ENCODE peak calls at places on chromosomes 4 and X, in four cellular contexts. W is hepatocyte, P is vagina, I is psoas muscle. G is an unnamed sample.

GRCh38 chr4:26987191-26987590 is 126.5 kb downstream of the STIM2 start:
- DNase-seq in W (no peak), P (no peak), I (no peak), G (no peak)

GRCh38 chrX:8455600-8455999 is 9.0 kb upstream of the VCX3B start:
- DNase-seq in W (no peak), P (no peak), I (no peak), G (no peak)

GRCh38 chr4:30416547-30416946 is 303.6 kb upstream of the PCDH7 start:
- DNase-seq in W (no peak), P (no peak), I (no peak), G (no peak)

GRCh38 chr4:158535130-158535614 is 13.5 kb downstream of the RXFP1 start:
- DNase-seq in W (peak), P (no peak), I (no peak), G (peak)

GRCh38 chr4:55214172-55214571 is 88.8 kb upstream of the KDR start:
- DNase-seq in W (no peak), P (no peak), I (no peak), G (no peak)

GRCh38 chrX:53362439-53362838 is 60.0 kb downstream of the SMC1A start:
- DNase-seq in W (no peak), P (no peak), I (no peak), G (no peak)

GRCh38 chr4:140185725-140186124 is 31.7 kb upstream of the MAML3 start:
- DNase-seq in W (no peak), P (no peak), I (no peak), G (no peak)

GRCh38 chr4:40473578-40474388 is 138.7 kb downstream of the CHRNA9 start:
- DNase-seq in W (peak), P (no peak), I (no peak), G (no peak)

GRCh38 chrX:110049096-110049495 is 46.2 kb downstream of the TMEM164 start:
- DNase-seq in W (no peak), P (no peak), I (no peak), G (no peak)

GRCh38 chr4:90503677-90504076 is 376.5 kb downstream of the CCSER1 start:
- DNase-seq in W (no peak), P (no peak), I (no peak), G (no peak)

GRCh38 chr4:109011241-109012031 is 248.6 kb upstream of the ETNPPL start:
- DNase-seq in W (no peak), P (no peak), I (no peak), G (no peak)

GRCh38 chr4:141290771-141291170 is 70.1 kb downstream of the ZNF330 start:
- DNase-seq in W (no peak), P (no peak), I (no peak), G (no peak)

GRCh38 chr4:175351473-175351872 is 433.3 kb downstream of the ADAM29 start:
- DNase-seq in W (no peak), P (no peak), I (no peak), G (no peak)

GRCh38 chr4:139815646-139816601 is 150.3 kb downstream of the MGST2 start:
- DNase-seq in W (peak), P (no peak), I (peak), G (peak)

GRCh38 chrX:39764441-39764914 is 333.3 kb downstream of the BCOR start:
- DNase-seq in W (no peak), P (no peak), I (no peak), G (no peak)

GRCh38 chr4:68319040-68319439 is 30.9 kb downstream of the YTHDC1 start:
- DNase-seq in W (no peak), P (no peak), I (no peak), G (no peak)

GRCh38 chr4:104494161-104494560 is 533 bp downstream of the CXXC4 start:
- DNase-seq in W (no peak), P (no peak), I (no peak), G (no peak)

GRCh38 chr4:151048913-151049312 is 33.8 kb upstream of the LRBA start:
- DNase-seq in W (no peak), P (no peak), I (no peak), G (no peak)

GRCh38 chrX:72126048-72126415 is 5.7 kb downstream of the RTL5 start:
- DNase-seq in W (no peak), P (no peak), I (no peak), G (no peak)

GRCh38 chr4:40908297-40908696 is 158.5 kb downstream of the NSUN7 start:
- DNase-seq in W (peak), P (no peak), I (no peak), G (no peak)

GRCh38 chrX:103376118-103376978 is at the start of gene BEX3:
- DNase-seq in W (peak), P (no peak), I (peak), G (no peak)

GRCh38 chrX:66638591-66639500 is at the start of gene EDA2R:
- DNase-seq in W (peak), P (no peak), I (no peak), G (peak)

GRCh38 chr4:121827851-121828250 is 4.2 kb upstream of the CCNA2 start:
- DNase-seq in W (no peak), P (no peak), I (no peak), G (no peak)

GRCh38 chrX:95893632-95894031 is 791.0 kb upstream of the DIAPH2 start:
- DNase-seq in W (no peak), P (no peak), I (no peak), G (peak)

GRCh38 chr4:186727977-186728519 is 4.4 kb upstream of the FAT1 start:
- DNase-seq in W (peak), P (no peak), I (no peak), G (no peak)
- H3K4me3 ChIP-seq in W (no peak), P (no peak), I (no peak), G (no peak)

DNA sequence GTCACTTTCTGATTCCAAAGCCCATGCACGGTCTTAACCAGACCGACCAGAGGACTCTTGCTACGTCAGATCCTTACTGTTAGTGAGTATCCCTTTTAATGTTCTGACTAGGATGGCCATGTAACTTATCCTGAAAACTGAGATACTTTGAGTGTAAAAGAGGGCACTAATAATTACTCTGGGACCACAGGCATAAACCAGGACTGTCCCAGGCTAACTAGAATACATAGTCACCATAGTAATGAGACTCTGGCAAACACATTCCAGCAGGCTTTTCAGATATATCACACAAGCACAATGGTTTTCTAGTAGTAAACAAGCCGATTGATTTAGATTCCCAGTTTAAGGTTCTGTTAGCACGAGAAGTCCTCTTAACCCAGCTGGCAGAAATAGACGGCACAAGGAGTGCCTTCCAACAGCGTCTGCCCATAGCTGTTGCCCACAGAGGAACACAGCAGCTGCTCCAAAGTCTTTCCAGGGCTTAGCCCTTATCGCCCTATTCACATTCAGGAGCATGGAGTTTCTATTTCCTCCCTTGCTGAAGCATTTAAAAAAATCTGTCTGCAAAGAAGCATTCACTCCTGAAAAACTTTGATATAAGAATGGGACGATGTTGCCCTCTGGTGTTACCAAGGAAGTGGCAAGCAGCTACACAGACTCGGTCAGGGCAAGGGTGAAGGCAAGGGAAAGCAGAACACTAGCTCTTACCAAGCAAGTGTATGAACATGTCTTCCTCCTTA is 92.4 kb downstream of the CXCL13 start:
- DNase-seq in W (peak), P (no peak), I (peak), G (peak)
- H3K4me3 ChIP-seq in W (no peak), P (no peak), I (peak), G (no peak)

GRCh38 chr4:42654606-42655005 is 2.3 kb downstream of the ATP8A1 start:
- DNase-seq in W (no peak), P (no peak), I (no peak), G (peak)

GRCh38 chr4:42655921-42656735 is 777 bp downstream of the ATP8A1 start:
- DNase-seq in W (peak), P (no peak), I (peak), G (no peak)

GRCh38 chr4:42656986-42657792 is at the start of gene ATP8A1:
- DNase-seq in W (peak), P (no peak), I (peak), G (peak)

GRCh38 chr4:42655248-42655647 is 1.7 kb downstream of the ATP8A1 start:
- DNase-seq in W (no peak), P (no peak), I (no peak), G (no peak)

DNA sequence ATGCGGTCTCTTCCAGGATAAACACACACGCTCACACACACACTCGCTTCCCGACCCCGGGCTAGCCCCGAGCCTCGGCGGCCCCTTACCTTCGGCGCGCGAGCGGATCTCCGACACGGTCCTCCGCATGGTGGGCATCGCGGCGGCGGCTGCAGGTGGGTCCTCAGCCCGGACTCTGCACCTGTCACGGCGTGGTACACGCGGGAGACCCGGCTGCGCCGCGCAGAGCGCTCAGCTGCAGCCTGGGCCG is 244 bp downstream of the ATP8A1 start:
- DNase-seq in W (no peak), P (no peak), I (no peak), G (no peak)
- H3K4me3 ChIP-seq in W (peak), P (peak), I (peak), G (peak)

GRCh38 chrX:10576777-10577444 is 43.5 kb downstream of the MID1 start:
- DNase-seq in W (no peak), P (no peak), I (no peak), G (no peak)

GRCh38 chrX:10582215-10582733 is 38.1 kb downstream of the MID1 start:
- DNase-seq in W (no peak), P (no peak), I (no peak), G (no peak)

GRCh38 chrX:10579753-10580060 is 40.7 kb downstream of the MID1 start:
- DNase-seq in W (no peak), P (no peak), I (no peak), G (no peak)

GRCh38 chrX:10577863-10578262 is 42.5 kb downstream of the MID1 start:
- DNase-seq in W (no peak), P (no peak), I (no peak), G (no peak)

DNA sequence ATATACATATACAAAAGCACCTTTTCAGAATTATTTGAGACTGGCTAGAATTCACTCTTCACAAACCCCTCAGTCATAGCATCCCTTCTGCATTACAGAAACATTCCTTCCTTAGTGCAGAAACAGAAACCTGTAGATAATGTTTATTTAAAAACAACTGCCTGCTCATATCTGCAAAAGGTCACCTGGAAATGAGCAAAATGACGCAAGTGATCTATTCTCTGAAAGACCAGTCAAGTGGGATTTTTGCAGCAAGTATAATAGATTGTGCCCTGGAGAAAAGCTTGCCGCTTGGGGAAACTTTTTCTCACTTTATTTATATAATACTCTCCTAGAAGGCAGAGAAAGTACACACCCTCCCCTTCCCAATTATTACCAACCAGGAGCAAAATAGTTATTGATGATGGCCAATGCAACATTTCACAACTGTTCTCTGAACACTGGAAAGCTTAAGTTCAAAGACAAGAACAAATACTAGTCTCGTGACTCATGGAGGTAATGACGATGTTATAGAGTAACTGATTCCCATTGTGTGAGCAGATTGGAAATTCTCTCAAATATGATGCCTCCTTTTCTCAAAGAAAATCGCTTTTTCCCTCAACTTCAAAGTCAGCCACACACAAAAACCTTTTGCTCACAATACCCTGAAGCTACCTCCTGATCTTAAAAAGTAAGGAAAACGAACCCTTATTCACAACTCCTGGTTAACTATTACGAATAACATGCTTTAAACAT is 41.2 kb downstream of the MID1 start:
- DNase-seq in W (peak), P (no peak), I (no peak), G (peak)
- H3K4me3 ChIP-seq in W (peak), P (no peak), I (no peak), G (no peak)

GRCh38 chrX:150594584-150594983 is 26.2 kb downstream of the MTM1 start:
- DNase-seq in W (no peak), P (no peak), I (no peak), G (no peak)
- H3K4me3 ChIP-seq in W (no peak), P (no peak), I (no peak), G (no peak)

GRCh38 chr4:133147922-133148689 is 988 bp upstream of the PCDH10 start:
- DNase-seq in W (peak), P (no peak), I (peak), G (no peak)
- H3K4me3 ChIP-seq in W (peak), P (peak), I (peak), G (peak)

GRCh38 chr4:8269535-8270417 is at the start of gene HTRA3:
- DNase-seq in W (peak), P (no peak), I (peak), G (no peak)
- H3K4me3 ChIP-seq in W (peak), P (peak), I (peak), G (peak)

DNA sequence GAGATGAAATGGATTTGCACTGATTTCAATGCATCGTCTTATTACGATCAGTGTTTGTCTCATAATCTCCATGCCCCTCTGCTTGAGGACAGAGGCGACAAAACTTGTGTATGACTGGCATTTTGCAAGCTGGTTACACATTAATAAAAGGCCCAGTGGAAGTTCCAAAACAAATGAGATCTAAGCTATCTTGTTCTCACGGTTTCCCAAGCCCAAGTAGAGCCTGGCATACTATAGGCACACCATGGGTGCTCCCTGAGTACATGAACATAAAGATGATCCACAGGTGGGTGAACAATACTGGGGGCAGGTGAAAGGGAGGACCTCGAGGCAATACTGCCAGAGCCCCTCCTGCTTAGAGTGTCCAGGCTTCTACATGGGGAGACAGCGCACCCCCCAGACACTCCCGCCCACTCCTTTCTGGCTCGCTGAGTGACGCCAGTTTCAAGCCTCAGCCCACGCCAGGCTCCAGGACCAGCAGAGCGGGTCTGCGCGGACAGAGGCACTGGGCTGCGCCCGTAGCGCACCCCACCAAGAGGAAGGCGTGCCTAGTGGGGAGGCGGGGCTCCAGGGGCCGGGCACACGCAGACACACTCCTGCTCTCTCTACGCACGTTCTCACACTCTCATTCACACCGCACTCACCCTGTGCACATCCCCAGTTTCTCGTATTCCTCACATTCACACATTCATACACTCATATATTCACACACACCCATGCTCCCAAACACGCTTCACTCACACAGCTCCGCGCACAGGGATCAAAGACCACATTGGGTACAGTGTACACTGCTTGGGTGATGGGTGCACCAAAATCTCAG is 8.9 kb upstream of the GSX2 start:
- DNase-seq in W (peak), P (no peak), I (peak), G (no peak)
- H3K4me3 ChIP-seq in W (peak), P (peak), I (peak), G (peak)

DNA sequence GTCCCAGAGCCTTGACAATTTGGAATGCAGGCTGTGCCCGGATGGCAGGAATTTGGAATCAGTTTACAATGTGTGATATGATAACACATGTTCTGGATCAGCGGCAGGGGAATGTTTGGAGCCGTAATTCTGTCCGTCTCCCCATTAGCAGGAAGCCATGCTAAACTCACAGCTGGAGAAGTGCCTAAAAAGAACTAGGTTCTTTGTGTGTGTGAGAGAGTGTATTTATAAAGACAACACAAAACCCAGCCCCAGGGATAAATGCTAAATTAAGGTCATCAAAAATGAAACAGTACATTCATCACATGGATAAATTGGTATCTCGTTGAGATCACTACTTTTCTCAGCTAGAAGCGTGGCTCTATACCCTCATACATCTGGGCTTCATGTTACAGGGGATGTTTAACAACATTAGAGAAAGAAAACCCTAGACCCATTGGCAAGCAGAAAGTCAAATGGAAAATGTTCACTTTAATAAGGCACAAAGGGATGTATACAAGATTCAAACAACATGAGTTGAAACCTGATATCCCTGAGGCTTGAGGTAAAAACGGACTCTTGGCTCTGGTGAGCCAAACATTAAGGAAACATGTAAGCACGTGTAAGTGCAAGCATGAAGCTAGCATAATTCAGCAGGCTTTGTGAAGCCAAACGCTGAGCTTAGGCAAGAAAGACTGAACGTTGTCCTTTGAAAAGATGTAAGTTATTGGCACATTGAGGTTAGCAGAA is 18.0 kb upstream of the TMEM131L start:
- DNase-seq in W (peak), P (no peak), I (no peak), G (no peak)
- H3K4me3 ChIP-seq in W (no peak), P (no peak), I (peak), G (no peak)

G was measured in skeletal muscle cell.